ENCODE peak calls at places on chromosomes 2 and 18, in seven cellular contexts. One of them, this sample, is unnamed.

GRCh38 chr2:73886357-73886756 is 6.5 kb upstream of the ACTG2 start:
- DNase-seq in iPS-NIHi11: no peak
- DNase-seq in A549: no peak
- DNase-seq in NCI-H1048: no peak
- DNase-seq in H9: no peak
- DNase-seq in Calu3: no peak
- DNase-seq in stimulated activated CD4-positive, alpha-beta T cell treated with anti-CD3 and anti-CD28 coated beads, Interleukin-1b, Interleukin-23, amount 100 ng/mL, for 48 hours: peak
- DNase-seq in this sample: no peak

GRCh38 chr2:229372207-229372606 is 101.1 kb upstream of the PID1 start:
- DNase-seq in iPS-NIHi11: no peak
- DNase-seq in A549: no peak
- DNase-seq in NCI-H1048: no peak
- DNase-seq in H9: no peak
- DNase-seq in Calu3: no peak
- DNase-seq in stimulated activated CD4-positive, alpha-beta T cell treated with anti-CD3 and anti-CD28 coated beads, Interleukin-1b, Interleukin-23, amount 100 ng/mL, for 48 hours: no peak
- DNase-seq in this sample: no peak

GRCh38 chr2:45743531-45744391 is 92.3 kb downstream of the PRKCE start:
- DNase-seq in iPS-NIHi11: no peak
- DNase-seq in A549: no peak
- DNase-seq in NCI-H1048: no peak
- DNase-seq in H9: no peak
- DNase-seq in Calu3: no peak
- DNase-seq in stimulated activated CD4-positive, alpha-beta T cell treated with anti-CD3 and anti-CD28 coated beads, Interleukin-1b, Interleukin-23, amount 100 ng/mL, for 48 hours: no peak
- DNase-seq in this sample: no peak

GRCh38 chr18:41783065-41783818 is 171.8 kb upstream of the PIK3C3 start:
- DNase-seq in iPS-NIHi11: no peak
- DNase-seq in A549: no peak
- DNase-seq in NCI-H1048: no peak
- DNase-seq in H9: no peak
- DNase-seq in Calu3: no peak
- DNase-seq in stimulated activated CD4-positive, alpha-beta T cell treated with anti-CD3 and anti-CD28 coated beads, Interleukin-1b, Interleukin-23, amount 100 ng/mL, for 48 hours: no peak
- DNase-seq in this sample: no peak

GRCh38 chr2:240925191-240925575 is 19.0 kb downstream of the CROCC2 start:
- DNase-seq in iPS-NIHi11: peak
- DNase-seq in A549: peak
- DNase-seq in NCI-H1048: no peak
- DNase-seq in H9: peak
- DNase-seq in Calu3: peak
- DNase-seq in stimulated activated CD4-positive, alpha-beta T cell treated with anti-CD3 and anti-CD28 coated beads, Interleukin-1b, Interleukin-23, amount 100 ng/mL, for 48 hours: no peak
- DNase-seq in this sample: no peak

GRCh38 chr2:37798315-37799005 is 126.6 kb upstream of the RMDN2 start:
- DNase-seq in iPS-NIHi11: no peak
- DNase-seq in A549: no peak
- DNase-seq in NCI-H1048: no peak
- DNase-seq in H9: no peak
- DNase-seq in Calu3: no peak
- DNase-seq in stimulated activated CD4-positive, alpha-beta T cell treated with anti-CD3 and anti-CD28 coated beads, Interleukin-1b, Interleukin-23, amount 100 ng/mL, for 48 hours: no peak
- DNase-seq in this sample: no peak

GRCh38 chr2:153543639-153544071 is 65.1 kb upstream of the RPRM start:
- DNase-seq in iPS-NIHi11: peak
- DNase-seq in A549: no peak
- DNase-seq in NCI-H1048: no peak
- DNase-seq in H9: peak
- DNase-seq in Calu3: no peak
- DNase-seq in stimulated activated CD4-positive, alpha-beta T cell treated with anti-CD3 and anti-CD28 coated beads, Interleukin-1b, Interleukin-23, amount 100 ng/mL, for 48 hours: no peak
- DNase-seq in this sample: no peak

GRCh38 chr2:223916181-223916900 is 28.8 kb downstream of the WDFY1 start:
- DNase-seq in iPS-NIHi11: no peak
- DNase-seq in A549: no peak
- DNase-seq in NCI-H1048: no peak
- DNase-seq in H9: no peak
- DNase-seq in Calu3: no peak
- DNase-seq in stimulated activated CD4-positive, alpha-beta T cell treated with anti-CD3 and anti-CD28 coated beads, Interleukin-1b, Interleukin-23, amount 100 ng/mL, for 48 hours: no peak
- DNase-seq in this sample: no peak

GRCh38 chr2:33391582-33392255 is 84.7 kb upstream of the RASGRP3 start:
- DNase-seq in iPS-NIHi11: no peak
- DNase-seq in A549: no peak
- DNase-seq in NCI-H1048: no peak
- DNase-seq in H9: no peak
- DNase-seq in Calu3: no peak
- DNase-seq in stimulated activated CD4-positive, alpha-beta T cell treated with anti-CD3 and anti-CD28 coated beads, Interleukin-1b, Interleukin-23, amount 100 ng/mL, for 48 hours: no peak
- DNase-seq in this sample: no peak

GRCh38 chr2:86017901-86018896 is 87.5 kb downstream of the POLR1A start:
- DNase-seq in iPS-NIHi11: peak
- DNase-seq in A549: no peak
- DNase-seq in NCI-H1048: no peak
- DNase-seq in H9: no peak
- DNase-seq in Calu3: peak
- DNase-seq in stimulated activated CD4-positive, alpha-beta T cell treated with anti-CD3 and anti-CD28 coated beads, Interleukin-1b, Interleukin-23, amount 100 ng/mL, for 48 hours: no peak
- DNase-seq in this sample: no peak

GRCh38 chr2:191845248-191845715 is 1.6 kb downstream of the CAVIN2 start:
- DNase-seq in iPS-NIHi11: peak
- DNase-seq in A549: peak
- DNase-seq in NCI-H1048: no peak
- DNase-seq in H9: peak
- DNase-seq in Calu3: no peak
- DNase-seq in stimulated activated CD4-positive, alpha-beta T cell treated with anti-CD3 and anti-CD28 coated beads, Interleukin-1b, Interleukin-23, amount 100 ng/mL, for 48 hours: no peak
- DNase-seq in this sample: no peak

GRCh38 chr2:69242651-69243051 is 144.4 kb downstream of the GFPT1 start:
- DNase-seq in iPS-NIHi11: no peak
- DNase-seq in A549: no peak
- DNase-seq in NCI-H1048: no peak
- DNase-seq in H9: no peak
- DNase-seq in Calu3: no peak
- DNase-seq in stimulated activated CD4-positive, alpha-beta T cell treated with anti-CD3 and anti-CD28 coated beads, Interleukin-1b, Interleukin-23, amount 100 ng/mL, for 48 hours: no peak
- DNase-seq in this sample: no peak

GRCh38 chr2:48161632-48162031 is 255.3 kb upstream of the FBXO11 start:
- DNase-seq in iPS-NIHi11: no peak
- DNase-seq in A549: no peak
- DNase-seq in NCI-H1048: no peak
- DNase-seq in H9: no peak
- DNase-seq in Calu3: no peak
- DNase-seq in stimulated activated CD4-positive, alpha-beta T cell treated with anti-CD3 and anti-CD28 coated beads, Interleukin-1b, Interleukin-23, amount 100 ng/mL, for 48 hours: no peak
- DNase-seq in this sample: no peak

GRCh38 chr2:217223222-217223930 is 363.5 kb upstream of the TNP1 start:
- DNase-seq in iPS-NIHi11: no peak
- DNase-seq in A549: peak
- DNase-seq in NCI-H1048: no peak
- DNase-seq in H9: no peak
- DNase-seq in Calu3: peak
- DNase-seq in stimulated activated CD4-positive, alpha-beta T cell treated with anti-CD3 and anti-CD28 coated beads, Interleukin-1b, Interleukin-23, amount 100 ng/mL, for 48 hours: peak
- DNase-seq in this sample: peak

GRCh38 chr18:44895176-44895798 is 214.6 kb downstream of the SETBP1 start:
- DNase-seq in iPS-NIHi11: no peak
- DNase-seq in A549: peak
- DNase-seq in NCI-H1048: no peak
- DNase-seq in H9: no peak
- DNase-seq in Calu3: peak
- DNase-seq in stimulated activated CD4-positive, alpha-beta T cell treated with anti-CD3 and anti-CD28 coated beads, Interleukin-1b, Interleukin-23, amount 100 ng/mL, for 48 hours: peak
- DNase-seq in this sample: peak

GRCh38 chr2:175002547-175003274 is 2.5 kb downstream of the CHN1 start:
- DNase-seq in iPS-NIHi11: no peak
- DNase-seq in A549: no peak
- DNase-seq in NCI-H1048: no peak
- DNase-seq in H9: no peak
- DNase-seq in Calu3: no peak
- DNase-seq in stimulated activated CD4-positive, alpha-beta T cell treated with anti-CD3 and anti-CD28 coated beads, Interleukin-1b, Interleukin-23, amount 100 ng/mL, for 48 hours: no peak
- DNase-seq in this sample: no peak

GRCh38 chr2:233513953-233514655 is 52.5 kb downstream of the USP40 start:
- DNase-seq in iPS-NIHi11: no peak
- DNase-seq in A549: no peak
- DNase-seq in NCI-H1048: no peak
- DNase-seq in H9: no peak
- DNase-seq in Calu3: no peak
- DNase-seq in stimulated activated CD4-positive, alpha-beta T cell treated with anti-CD3 and anti-CD28 coated beads, Interleukin-1b, Interleukin-23, amount 100 ng/mL, for 48 hours: no peak
- DNase-seq in this sample: no peak

GRCh38 chr2:219962089-219962488 is 334.7 kb downstream of the SLC4A3 start:
- DNase-seq in iPS-NIHi11: no peak
- DNase-seq in A549: no peak
- DNase-seq in NCI-H1048: no peak
- DNase-seq in H9: no peak
- DNase-seq in Calu3: no peak
- DNase-seq in stimulated activated CD4-positive, alpha-beta T cell treated with anti-CD3 and anti-CD28 coated beads, Interleukin-1b, Interleukin-23, amount 100 ng/mL, for 48 hours: no peak
- DNase-seq in this sample: no peak

GRCh38 chr18:46174317-46175039 is 70.3 kb downstream of the HAUS1 start:
- DNase-seq in iPS-NIHi11: peak
- DNase-seq in A549: no peak
- DNase-seq in NCI-H1048: no peak
- DNase-seq in H9: peak
- DNase-seq in Calu3: no peak
- DNase-seq in stimulated activated CD4-positive, alpha-beta T cell treated with anti-CD3 and anti-CD28 coated beads, Interleukin-1b, Interleukin-23, amount 100 ng/mL, for 48 hours: peak
- DNase-seq in this sample: no peak

GRCh38 chr2:223641062-223641461 is 38.9 kb upstream of the SCG2 start:
- DNase-seq in iPS-NIHi11: no peak
- DNase-seq in A549: no peak
- DNase-seq in NCI-H1048: peak
- DNase-seq in H9: no peak
- DNase-seq in Calu3: no peak
- DNase-seq in stimulated activated CD4-positive, alpha-beta T cell treated with anti-CD3 and anti-CD28 coated beads, Interleukin-1b, Interleukin-23, amount 100 ng/mL, for 48 hours: no peak
- DNase-seq in this sample: no peak